ENCODE peak calls at places on chromosomes 4 and X, in eight cellular contexts. H is stomach; C is NCI-H510A treated with DMSO at 0.1 percent for 48 hours; B is iPS DF 19.7; L is AG04450; U is HEK293T; R is PC-3; Q is effector memory CD4-positive, alpha-beta T cell. S is an unnamed sample.

GRCh38 chr4:161188578-161188977 is 975.2 kb downstream of the FSTL5 start:
- DNase-seq in H (no peak), C (no peak), B (no peak), L (no peak), U (no peak), R (no peak), Q (no peak), S (no peak)

GRCh38 chr4:183876268-183876934 is 28.7 kb upstream of the STOX2 start:
- DNase-seq in H (peak; percentile 87), C (peak; percentile 39), B (no peak), L (peak; percentile 10), U (peak; percentile 12), R (peak; percentile 16), Q (no peak), S (no peak)

GRCh38 chrX:31679861-31680260 is 608.0 kb upstream of the FTHL17 start:
- DNase-seq in H (no peak), C (no peak), B (no peak), L (no peak), U (no peak), R (no peak), Q (no peak), S (no peak)

GRCh38 chrX:129945131-129945530 is 37.3 kb upstream of the BCORL1 start:
- DNase-seq in H (no peak), C (no peak), B (no peak), L (no peak), U (no peak), R (peak; percentile 9), Q (no peak), S (no peak)

GRCh38 chr4:184776821-184777220 is 42.9 kb upstream of the CENPU start:
- DNase-seq in H (no peak), C (no peak), B (no peak), L (no peak), U (no peak), R (no peak), Q (no peak), S (no peak)

GRCh38 chrX:46635186-46635585 is 61.6 kb downstream of the CHST7 start:
- DNase-seq in H (no peak), C (no peak), B (no peak), L (no peak), U (no peak), R (no peak), Q (no peak), S (no peak)

GRCh38 chrX:130120746-130121504 is 10.6 kb upstream of the ELF4 start:
- DNase-seq in H (peak; percentile 72), C (peak; percentile 6), B (no peak), L (no peak), U (peak; percentile 87), R (peak; percentile 54), Q (peak; percentile 57), S (peak; percentile 74)

GRCh38 chr4:41129128-41129754 is 85.1 kb downstream of the APBB2 start:
- DNase-seq in H (no peak), C (peak; percentile 86), B (no peak), L (no peak), U (no peak), R (no peak), Q (no peak), S (no peak)

GRCh38 chr4:110247591-110247990 is 49.2 kb upstream of the ELOVL6 start:
- DNase-seq in H (no peak), C (no peak), B (no peak), L (no peak), U (no peak), R (no peak), Q (no peak), S (no peak)

GRCh38 chrX:81241753-81242152 is 39.9 kb downstream of the SH3BGRL start:
- DNase-seq in H (no peak), C (no peak), B (no peak), L (no peak), U (no peak), R (no peak), Q (no peak), S (no peak)